ENCODE peak calls at places on chromosomes 11 and 22, in ten cellular contexts. Y, O, Q, M, A, D, E, J, C and N are unnamed samples.

GRCh38 chr11:86671386-86672006 is 920 bp downstream of the ME3 start:
- DNase-seq in Y (peak), O (peak), Q (no peak), M (peak), A (peak), D (peak), E (peak), J (peak), C (peak), N (peak)

GRCh38 chr11:26717761-26718160 is 4.1 kb downstream of the SLC5A12 start:
- DNase-seq in Y (no peak), O (no peak), Q (no peak), M (no peak), A (no peak), D (no peak), E (no peak), J (no peak), C (no peak), N (no peak)

GRCh38 chr11:75325713-75326438 is 25.6 kb downstream of the ARRB1 start:
- DNase-seq in Y (peak), O (no peak), Q (peak), M (peak), A (peak), D (peak), E (no peak), J (peak), C (peak), N (peak)

GRCh38 chr11:33377100-33377851 is 120.1 kb downstream of the HIPK3 start:
- DNase-seq in Y (peak), O (no peak), Q (no peak), M (no peak), A (no peak), D (peak), E (no peak), J (no peak), C (no peak), N (no peak)

GRCh38 chr11:40445391-40445790 is 1014.1 kb downstream of the LRRC4C start:
- DNase-seq in Y (peak), O (peak), Q (no peak), M (no peak), A (no peak), D (no peak), E (no peak), J (no peak), C (no peak), N (no peak)

GRCh38 chr22:17884951-17885350 is 110.7 kb upstream of the BID start:
- DNase-seq in Y (no peak), O (no peak), Q (no peak), M (no peak), A (no peak), D (no peak), E (no peak), J (no peak), C (no peak), N (no peak)

GRCh38 chr11:66328307-66329144 is 7.7 kb downstream of the RIN1 start:
- DNase-seq in Y (peak), O (peak), Q (peak), M (peak), A (peak), D (peak), E (peak), J (peak), C (peak), N (peak)

GRCh38 chr11:75497788-75498404 is 27.8 kb downstream of the GDPD5 start:
- DNase-seq in Y (peak), O (no peak), Q (no peak), M (no peak), A (no peak), D (no peak), E (no peak), J (no peak), C (no peak), N (no peak)

GRCh38 chr22:29750559-29750958 is 16.2 kb downstream of the ZMAT5 start:
- DNase-seq in Y (no peak), O (no peak), Q (no peak), M (no peak), A (no peak), D (no peak), E (no peak), J (no peak), C (no peak), N (no peak)

GRCh38 chr11:94851864-94852581 is 83.9 kb downstream of the AMOTL1 start:
- DNase-seq in Y (no peak), O (no peak), Q (no peak), M (no peak), A (no peak), D (no peak), E (no peak), J (no peak), C (peak), N (no peak)

GRCh38 chr11:30062103-30062502 is 45.3 kb upstream of the KCNA4 start:
- DNase-seq in Y (no peak), O (no peak), Q (no peak), M (no peak), A (no peak), D (no peak), E (no peak), J (no peak), C (no peak), N (no peak)

GRCh38 chr11:111937461-111937769 is 272 bp downstream of the DIXDC1 start:
- DNase-seq in Y (no peak), O (no peak), Q (no peak), M (no peak), A (no peak), D (no peak), E (no peak), J (no peak), C (no peak), N (no peak)

GRCh38 chr22:20659920-20660319 is 114.0 kb upstream of the SERPIND1 start:
- DNase-seq in Y (no peak), O (no peak), Q (no peak), M (no peak), A (no peak), D (no peak), E (no peak), J (no peak), C (no peak), N (no peak)

GRCh38 chr11:109864161-109864661 is 229.0 kb upstream of the ZC3H12C start:
- DNase-seq in Y (no peak), O (no peak), Q (no peak), M (no peak), A (no peak), D (no peak), E (peak), J (no peak), C (peak), N (no peak)

GRCh38 chr11:109862808-109863207 is 230.4 kb upstream of the ZC3H12C start:
- DNase-seq in Y (no peak), O (no peak), Q (no peak), M (no peak), A (no peak), D (no peak), E (no peak), J (no peak), C (no peak), N (no peak)

GRCh38 chr11:109864834-109865557 is 228.2 kb upstream of the ZC3H12C start:
- DNase-seq in Y (peak), O (no peak), Q (peak), M (no peak), A (no peak), D (peak), E (no peak), J (no peak), C (no peak), N (no peak)

GRCh38 chr11:109867784-109868183 is 225.4 kb upstream of the ZC3H12C start:
- DNase-seq in Y (no peak), O (no peak), Q (no peak), M (no peak), A (no peak), D (no peak), E (no peak), J (no peak), C (no peak), N (no peak)

GRCh38 chr11:109865558-109866186 is 227.5 kb upstream of the ZC3H12C start:
- DNase-seq in Y (no peak), O (peak), Q (no peak), M (no peak), A (no peak), D (no peak), E (no peak), J (no peak), C (peak), N (no peak)
- TF ChIP-seq CTCF in Y (no peak), O (peak), Q (no peak), M (no peak), A (no peak), D (no peak), E (no peak), J (no peak), C (peak), N (no peak)

DNA sequence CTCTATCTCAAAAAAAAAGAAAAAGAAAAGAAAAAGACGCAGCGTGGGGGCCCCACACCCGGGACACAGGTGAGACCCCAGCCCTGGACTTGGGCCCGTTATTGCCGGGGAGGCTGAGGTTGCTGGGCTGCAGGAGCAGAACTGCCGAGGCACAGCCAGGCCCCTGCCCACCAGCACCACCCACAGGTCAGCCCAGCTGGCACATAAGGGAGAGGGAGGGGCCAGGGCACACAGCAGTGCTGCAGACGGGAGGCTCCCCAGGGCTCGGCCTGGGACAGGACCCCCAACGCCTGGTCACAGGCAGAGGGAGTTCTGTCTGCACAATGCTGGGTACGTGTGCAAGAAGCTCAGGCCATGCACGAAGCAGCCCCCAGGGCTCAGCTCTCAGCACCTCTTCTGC is 18.5 kb downstream of the CHID1 start:
- DNase-seq in Y (no peak), O (peak), Q (no peak), M (no peak), A (no peak), D (no peak), E (no peak), J (no peak), C (no peak), N (no peak)
- TF ChIP-seq CTCF in Y (no peak), O (no peak), Q (peak), M (no peak), A (no peak), D (no peak), E (no peak), J (no peak), C (no peak), N (no peak)

DNA sequence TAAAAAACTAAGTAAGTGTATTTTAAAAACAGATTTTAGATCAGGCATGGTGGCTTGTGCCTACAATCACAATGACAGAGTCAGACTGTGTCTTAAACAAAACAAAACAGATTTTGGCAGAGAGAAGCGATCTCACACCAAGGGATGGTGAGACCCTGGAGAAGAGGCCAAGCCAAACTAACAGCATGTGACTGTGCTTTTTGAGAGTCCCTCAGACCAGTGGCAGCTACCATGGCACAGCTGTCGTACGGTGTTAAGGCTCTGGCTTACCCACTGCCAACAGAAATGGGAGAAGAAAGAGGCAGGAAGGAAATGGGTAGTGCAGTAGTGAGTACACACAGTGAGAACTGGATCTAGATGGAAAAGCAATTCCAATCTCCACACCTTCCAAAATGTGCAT is 60.6 kb downstream of the SGSM3 start:
- DNase-seq in Y (no peak), O (no peak), Q (no peak), M (no peak), A (no peak), D (no peak), E (no peak), J (no peak), C (no peak), N (peak)
- TF ChIP-seq CTCF in Y (no peak), O (no peak), Q (no peak), M (no peak), A (no peak), D (no peak), E (no peak), J (no peak), C (no peak), N (no peak)

GRCh38 chr22:31081963-31082605 is 966 bp downstream of the SMTN start:
- DNase-seq in Y (peak), O (no peak), Q (peak), M (no peak), A (peak), D (peak), E (no peak), J (no peak), C (peak), N (no peak)

GRCh38 chr22:31080164-31080847 is 812 bp upstream of the SMTN start:
- DNase-seq in Y (no peak), O (peak), Q (no peak), M (no peak), A (no peak), D (no peak), E (no peak), J (no peak), C (no peak), N (no peak)

GRCh38 chr22:31082606-31083376 is 1.7 kb downstream of the SMTN start:
- DNase-seq in Y (peak), O (peak), Q (peak), M (peak), A (peak), D (peak), E (peak), J (peak), C (peak), N (peak)

GRCh38 chr22:31079095-31079642 is 1.9 kb upstream of the SMTN start:
- DNase-seq in Y (no peak), O (peak), Q (no peak), M (peak), A (no peak), D (no peak), E (no peak), J (peak), C (no peak), N (no peak)

GRCh38 chr22:31080848-31081649 is at the start of gene SMTN:
- DNase-seq in Y (peak), O (peak), Q (peak), M (peak), A (peak), D (peak), E (peak), J (peak), C (peak), N (peak)
- TF ChIP-seq CTCF in Y (no peak), O (no peak), Q (peak), M (peak), A (no peak), D (peak), E (no peak), J (no peak), C (no peak), N (no peak)

GRCh38 chr22:48600171-48600570 is 1227.5 kb downstream of the BRD1 start:
- DNase-seq in Y (no peak), O (no peak), Q (no peak), M (no peak), A (no peak), D (no peak), E (no peak), J (no peak), C (no peak), N (no peak)
- TF ChIP-seq CTCF in Y (no peak), O (no peak), Q (no peak), M (no peak), A (no peak), D (no peak), E (no peak), J (no peak), C (no peak), N (no peak)

GRCh38 chr22:41478473-41478872 is 9.6 kb downstream of the ACO2 start:
- DNase-seq in Y (no peak), O (no peak), Q (no peak), M (no peak), A (no peak), D (no peak), E (no peak), J (no peak), C (no peak), N (no peak)

GRCh38 chr22:41481131-41481830 is 12.4 kb downstream of the ACO2 start:
- DNase-seq in Y (peak), O (no peak), Q (peak), M (no peak), A (peak), D (no peak), E (no peak), J (no peak), C (peak), N (peak)

GRCh38 chr22:41478891-41479521 is 10.1 kb downstream of the ACO2 start:
- DNase-seq in Y (peak), O (no peak), Q (no peak), M (no peak), A (peak), D (peak), E (no peak), J (no peak), C (no peak), N (peak)

GRCh38 chr22:41480397-41480735 is 11.4 kb downstream of the ACO2 start:
- DNase-seq in Y (peak), O (no peak), Q (peak), M (no peak), A (no peak), D (no peak), E (no peak), J (no peak), C (no peak), N (peak)

GRCh38 chr22:41479671-41480396 is 10.9 kb downstream of the ACO2 start:
- DNase-seq in Y (peak), O (peak), Q (peak), M (no peak), A (no peak), D (peak), E (no peak), J (no peak), C (no peak), N (peak)
- TF ChIP-seq CTCF in Y (no peak), O (no peak), Q (peak), M (no peak), A (no peak), D (no peak), E (no peak), J (no peak), C (no peak), N (no peak)